ENCODE peak calls at places on chromosomes 5 and 9, in eight cellular contexts. One of them, this sample, is unnamed.

GRCh38 chr9:124595743-124596142 is 88.5 kb upstream of the NR5A1 start:
- DNase-seq in HepG2: peak
- DNase-seq in sigmoid colon: no peak
- DNase-seq in GM12878: no peak
- DNase-seq in transverse colon: peak
- DNase-seq in K562: peak
- DNase-seq in stomach: no peak
- DNase-seq in H1: no peak
- DNase-seq in this sample: no peak

GRCh38 chr5:54753034-54753433 is 232.4 kb downstream of the ESM1 start:
- DNase-seq in H1: no peak
- DNase-seq in transverse colon: peak
- DNase-seq in HepG2: no peak
- DNase-seq in stomach: no peak
- DNase-seq in GM12878: peak
- DNase-seq in K562: no peak
- DNase-seq in sigmoid colon: no peak
- DNase-seq in this sample: peak

GRCh38 chr9:131762356-131762932 is 22.6 kb upstream of the RAPGEF1 start:
- DNase-seq in K562: peak
- DNase-seq in H1: peak
- DNase-seq in GM12878: no peak
- DNase-seq in HepG2: peak
- DNase-seq in transverse colon: peak
- DNase-seq in sigmoid colon: peak
- DNase-seq in stomach: peak
- DNase-seq in this sample: no peak

GRCh38 chr5:173324115-173325001 is 3.9 kb downstream of the STC2 start:
- DNase-seq in GM12878: no peak
- DNase-seq in K562: peak
- DNase-seq in sigmoid colon: peak
- DNase-seq in H1: no peak
- DNase-seq in HepG2: no peak
- DNase-seq in transverse colon: peak
- DNase-seq in stomach: peak
- DNase-seq in this sample: no peak

GRCh38 chr5:177087707-177088005 is 941 bp downstream of the FGFR4 start:
- DNase-seq in H1: no peak
- DNase-seq in HepG2: no peak
- DNase-seq in GM12878: no peak
- DNase-seq in K562: no peak
- DNase-seq in stomach: no peak
- DNase-seq in transverse colon: no peak
- DNase-seq in sigmoid colon: no peak
- DNase-seq in this sample: no peak

GRCh38 chr5:139646912-139647391 is 1.2 kb upstream of the CXXC5 start:
- DNase-seq in HepG2: no peak
- DNase-seq in H1: no peak
- DNase-seq in transverse colon: peak
- DNase-seq in sigmoid colon: peak
- DNase-seq in GM12878: no peak
- DNase-seq in stomach: no peak
- DNase-seq in K562: peak
- DNase-seq in this sample: no peak

GRCh38 chr9:130689937-130690700 is 3.5 kb upstream of the EXOSC2 start:
- DNase-seq in HepG2: peak
- DNase-seq in sigmoid colon: peak
- DNase-seq in stomach: peak
- DNase-seq in H1: no peak
- DNase-seq in GM12878: peak
- DNase-seq in K562: peak
- DNase-seq in transverse colon: peak
- DNase-seq in this sample: no peak

GRCh38 chr5:149422429-149423286 is 43.6 kb upstream of the IL17B start:
- DNase-seq in transverse colon: peak
- DNase-seq in sigmoid colon: peak
- DNase-seq in GM12878: no peak
- DNase-seq in HepG2: peak
- DNase-seq in K562: peak
- DNase-seq in stomach: no peak
- DNase-seq in H1: no peak
- DNase-seq in this sample: no peak

GRCh38 chr5:138542120-138542955 is 698 bp downstream of the ETF1 start:
- DNase-seq in HepG2: no peak
- DNase-seq in stomach: peak
- DNase-seq in transverse colon: peak
- DNase-seq in H1: peak
- DNase-seq in K562: peak
- DNase-seq in GM12878: no peak
- DNase-seq in sigmoid colon: peak
- DNase-seq in this sample: no peak

GRCh38 chr5:135085133-135085935 is 51.3 kb upstream of the PITX1 start:
- DNase-seq in GM12878: no peak
- DNase-seq in stomach: no peak
- DNase-seq in HepG2: no peak
- DNase-seq in K562: no peak
- DNase-seq in H1: no peak
- DNase-seq in sigmoid colon: peak
- DNase-seq in transverse colon: no peak
- DNase-seq in this sample: no peak

GRCh38 chr5:139394123-139394653 is 716 bp downstream of the PROB1 start:
- DNase-seq in transverse colon: peak
- DNase-seq in H1: no peak
- DNase-seq in sigmoid colon: no peak
- DNase-seq in K562: no peak
- DNase-seq in GM12878: no peak
- DNase-seq in HepG2: no peak
- DNase-seq in stomach: no peak
- DNase-seq in this sample: no peak

GRCh38 chr5:119417891-119418781 is 34.2 kb upstream of the HSD17B4 start:
- DNase-seq in HepG2: no peak
- DNase-seq in stomach: no peak
- DNase-seq in K562: no peak
- DNase-seq in H1: no peak
- DNase-seq in sigmoid colon: no peak
- DNase-seq in GM12878: no peak
- DNase-seq in transverse colon: no peak
- DNase-seq in this sample: no peak

GRCh38 chr9:127838375-127839078 is 15.9 kb downstream of the ENG start:
- DNase-seq in GM12878: no peak
- DNase-seq in K562: no peak
- DNase-seq in transverse colon: peak
- DNase-seq in stomach: peak
- DNase-seq in HepG2: no peak
- DNase-seq in sigmoid colon: peak
- DNase-seq in H1: no peak
- DNase-seq in this sample: peak

GRCh38 chr9:70540016-70540415 is 125.6 kb upstream of the KLF9 start:
- DNase-seq in K562: no peak
- DNase-seq in H1: no peak
- DNase-seq in stomach: no peak
- DNase-seq in transverse colon: no peak
- DNase-seq in GM12878: no peak
- DNase-seq in sigmoid colon: no peak
- DNase-seq in HepG2: no peak
- DNase-seq in this sample: no peak

GRCh38 chr5:160271396-160271795 is 41.0 kb downstream of the CCNJL start:
- DNase-seq in GM12878: no peak
- DNase-seq in stomach: no peak
- DNase-seq in sigmoid colon: no peak
- DNase-seq in H1: no peak
- DNase-seq in transverse colon: peak
- DNase-seq in K562: no peak
- DNase-seq in HepG2: no peak
- DNase-seq in this sample: no peak
- TF ChIP-seq POLR2AphosphoS5 in GM12878: no peak
- TF ChIP-seq POLR2AphosphoS5 in stomach: no peak
- TF ChIP-seq POLR2AphosphoS5 in sigmoid colon: no peak
- TF ChIP-seq POLR2AphosphoS5 in H1: no peak
- TF ChIP-seq POLR2AphosphoS5 in transverse colon: peak
- TF ChIP-seq POLR2AphosphoS5 in K562: no peak
- TF ChIP-seq POLR2AphosphoS5 in HepG2: no peak
- TF ChIP-seq POLR2AphosphoS5 in this sample: no peak

DNA sequence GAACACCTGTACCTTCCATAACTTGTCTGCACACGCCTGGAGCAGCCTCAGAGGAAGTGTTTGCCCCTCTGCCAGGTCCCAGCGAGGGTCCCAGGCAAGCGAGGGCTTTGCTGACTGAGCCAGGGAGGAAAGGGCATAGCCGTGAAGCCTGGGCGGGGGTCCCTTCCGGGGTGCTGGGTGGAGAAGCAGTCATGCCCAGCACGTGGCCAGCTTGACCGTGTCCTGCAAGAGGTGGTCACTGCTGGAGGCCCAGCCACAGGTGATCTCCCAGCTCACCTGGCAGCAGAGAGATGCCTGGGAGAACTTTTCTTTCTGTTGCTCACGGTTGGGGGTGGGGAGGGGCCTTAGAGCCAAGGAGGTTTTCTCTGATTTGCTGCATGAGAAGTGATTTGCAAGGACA is 195.3 kb downstream of the CACNA1B start:
- DNase-seq in HepG2: no peak
- DNase-seq in stomach: peak
- DNase-seq in sigmoid colon: no peak
- DNase-seq in GM12878: no peak
- DNase-seq in transverse colon: no peak
- DNase-seq in H1: no peak
- DNase-seq in K562: no peak
- DNase-seq in this sample: peak
- TF ChIP-seq EP300 in HepG2: no peak
- TF ChIP-seq EP300 in stomach: no peak
- TF ChIP-seq EP300 in sigmoid colon: no peak
- TF ChIP-seq EP300 in GM12878: no peak
- TF ChIP-seq EP300 in transverse colon: no peak
- TF ChIP-seq EP300 in H1: no peak
- TF ChIP-seq EP300 in K562: no peak
- TF ChIP-seq EP300 in this sample: no peak

GRCh38 chr9:15308511-15308910 is 1.5 kb upstream of the TTC39B start:
- DNase-seq in H1: no peak
- DNase-seq in sigmoid colon: no peak
- DNase-seq in K562: no peak
- DNase-seq in stomach: no peak
- DNase-seq in transverse colon: no peak
- DNase-seq in GM12878: no peak
- DNase-seq in HepG2: no peak
- DNase-seq in this sample: no peak

GRCh38 chr9:15306068-15306756 is 804 bp downstream of the TTC39B start:
- DNase-seq in GM12878: no peak
- DNase-seq in transverse colon: peak
- DNase-seq in H1: peak
- DNase-seq in K562: no peak
- DNase-seq in stomach: peak
- DNase-seq in HepG2: peak
- DNase-seq in sigmoid colon: peak
- DNase-seq in this sample: peak

GRCh38 chr9:15307523-15307841 is 466 bp upstream of the TTC39B start:
- DNase-seq in H1: no peak
- DNase-seq in stomach: no peak
- DNase-seq in K562: no peak
- DNase-seq in GM12878: no peak
- DNase-seq in sigmoid colon: no peak
- DNase-seq in transverse colon: no peak
- DNase-seq in HepG2: no peak
- DNase-seq in this sample: no peak

GRCh38 chr9:15304620-15305019 is 2.4 kb downstream of the TTC39B start:
- DNase-seq in GM12878: no peak
- DNase-seq in sigmoid colon: no peak
- DNase-seq in stomach: no peak
- DNase-seq in HepG2: peak
- DNase-seq in K562: no peak
- DNase-seq in transverse colon: no peak
- DNase-seq in H1: no peak
- DNase-seq in this sample: no peak

DNA sequence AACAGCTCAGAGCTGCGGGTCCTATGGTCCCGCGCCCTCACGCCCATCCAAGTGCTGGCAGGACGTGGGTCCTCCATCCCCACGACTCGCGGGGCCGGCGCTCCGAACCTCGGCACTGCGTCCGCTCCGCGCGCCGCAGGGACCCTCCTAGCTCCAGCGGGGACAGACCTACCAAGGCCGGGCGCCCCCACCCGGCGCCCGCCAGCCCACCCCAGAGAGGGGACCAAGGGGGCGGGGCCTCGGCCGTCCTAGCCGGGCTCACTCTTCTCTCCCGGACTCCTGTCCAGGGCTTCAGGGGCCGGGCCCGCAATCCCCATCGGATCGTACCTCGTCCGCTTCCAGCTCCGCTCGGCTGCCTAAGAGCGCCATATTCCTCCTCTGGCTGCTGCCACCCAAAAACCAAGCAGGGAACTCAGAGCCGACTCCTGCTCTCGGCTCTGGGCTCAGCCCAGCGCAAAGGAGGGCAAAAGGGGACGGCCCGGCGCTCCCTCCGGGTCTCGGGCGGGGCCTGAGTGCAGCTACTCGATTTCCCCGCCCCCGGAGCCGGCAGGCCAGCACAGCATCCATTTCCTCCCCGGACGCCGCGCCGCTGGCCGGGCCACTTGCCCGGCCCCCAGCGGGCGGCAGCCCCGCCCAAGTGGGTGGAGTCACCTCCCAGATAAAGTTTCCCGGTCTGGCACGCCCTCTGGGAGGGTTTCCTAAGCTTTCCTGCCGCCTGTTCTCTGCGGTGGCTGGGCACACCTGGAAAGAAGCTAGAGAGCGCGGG is at the start of gene TTC39B:
- DNase-seq in K562: peak
- DNase-seq in transverse colon: peak
- DNase-seq in sigmoid colon: peak
- DNase-seq in HepG2: peak
- DNase-seq in stomach: peak
- DNase-seq in GM12878: no peak
- DNase-seq in H1: peak
- DNase-seq in this sample: peak
- TF ChIP-seq POLR2A in K562: no peak
- TF ChIP-seq POLR2A in transverse colon: peak
- TF ChIP-seq POLR2A in sigmoid colon: peak
- TF ChIP-seq POLR2A in HepG2: peak
- TF ChIP-seq POLR2A in stomach: no peak
- TF ChIP-seq POLR2A in GM12878: no peak
- TF ChIP-seq POLR2A in H1: no peak
- TF ChIP-seq POLR2A in this sample: peak

DNA sequence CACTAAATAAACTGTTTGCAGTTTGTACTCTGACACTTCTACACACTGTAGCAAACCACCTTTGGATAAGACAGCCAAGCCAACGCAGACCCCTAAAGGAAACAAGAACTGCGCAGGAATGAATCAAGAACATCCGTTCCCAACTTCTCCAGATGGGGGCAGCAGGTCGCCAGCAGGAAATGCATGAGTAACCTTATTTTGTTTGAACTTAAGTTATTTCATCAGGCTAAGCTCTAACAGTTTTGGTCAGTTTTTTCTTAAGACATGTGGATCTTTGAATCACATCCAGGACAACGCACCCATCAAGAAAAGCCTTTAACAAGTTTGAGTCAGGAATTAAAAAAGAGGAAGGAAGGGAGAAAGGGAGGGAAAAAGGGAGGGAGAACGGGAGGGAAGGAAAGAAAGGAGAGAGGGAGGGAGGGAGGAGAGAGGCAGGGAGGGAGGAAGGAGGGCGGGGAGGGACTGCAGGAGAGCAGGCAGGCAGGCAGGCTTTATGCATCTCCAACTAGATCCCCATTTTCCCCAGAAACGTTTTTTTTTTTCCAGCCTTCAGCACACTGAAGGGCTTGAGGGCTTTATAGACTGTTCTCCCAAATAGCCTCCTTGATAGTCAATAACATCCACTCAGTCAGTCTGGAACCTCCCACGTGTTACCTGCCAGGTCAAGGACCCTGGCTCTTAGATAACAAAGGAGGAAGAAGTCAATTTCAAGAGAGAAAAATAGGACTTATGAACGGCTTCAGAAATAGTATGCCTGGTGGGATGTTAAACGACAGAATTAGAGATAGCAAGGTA is 22.2 kb downstream of the BHMT start:
- DNase-seq in sigmoid colon: peak
- DNase-seq in HepG2: peak
- DNase-seq in H1: peak
- DNase-seq in GM12878: peak
- DNase-seq in transverse colon: peak
- DNase-seq in K562: peak
- DNase-seq in stomach: peak
- DNase-seq in this sample: peak
- TF ChIP-seq POLR2AphosphoS5 in sigmoid colon: no peak
- TF ChIP-seq POLR2AphosphoS5 in HepG2: no peak
- TF ChIP-seq POLR2AphosphoS5 in H1: no peak
- TF ChIP-seq POLR2AphosphoS5 in GM12878: no peak
- TF ChIP-seq POLR2AphosphoS5 in transverse colon: no peak
- TF ChIP-seq POLR2AphosphoS5 in K562: no peak
- TF ChIP-seq POLR2AphosphoS5 in stomach: peak
- TF ChIP-seq POLR2AphosphoS5 in this sample: peak

This sample was measured in esophagus muscularis mucosa.